ENCODE peak calls at places on chromosomes 6 and 20, in eight cellular contexts. E is WTC11; A is left cardiac atrium; B is activated naive CD4-positive, alpha-beta T cell treated with anti-CD3 and anti-CD28 coated beads, Interleukin-2, amount 50 U/mL, for 72 hours; Q is H9; S is activated CD4-positive, CD25-positive, alpha-beta regulatory T cell; T is stimulated activated naive CD8-positive, alpha-beta T cell treated with anti-CD3 and anti-CD28 coated beads, Interleukin-15, Interleukin-2, amounts not matched to agents 100 U/mL and 50 U/mL, for 24 hours; Z is heart right ventricle. G is an unnamed sample.

GRCh38 chr20:19602660-19603389 is 155.2 kb upstream of the RIN2 start:
- DNase-seq in Z (no peak), A (no peak), E (no peak), Q (no peak), T (no peak), B (no peak), S (no peak), G (no peak)

GRCh38 chr6:191487-192312 is 100.6 kb upstream of the DUSP22 start:
- DNase-seq in Q (no peak), T (no peak), S (no peak), E (no peak), A (no peak), Z (no peak), B (no peak), G (peak)

GRCh38 chr20:36967636-36968035 is 16.1 kb upstream of the SAMHD1 start:
- DNase-seq in B (no peak), Z (no peak), A (no peak), T (no peak), Q (no peak), E (no peak), S (no peak), G (no peak)

GRCh38 chr6:27795697-27796494 is 116.3 kb downstream of the OR2B2 start:
- DNase-seq in T (peak), A (no peak), B (no peak), Q (no peak), Z (no peak), S (peak), E (no peak), G (peak)

GRCh38 chr6:156946370-156946936 is 169.3 kb downstream of the ARID1B start:
- DNase-seq in Z (no peak), T (no peak), E (no peak), A (no peak), Q (no peak), S (no peak), B (no peak), G (no peak)

GRCh38 chr20:3797592-3798404 is 1.7 kb downstream of the CDC25B start:
- DNase-seq in T (peak), Q (no peak), Z (no peak), A (no peak), B (no peak), E (no peak), S (no peak), G (no peak)

GRCh38 chr20:24018796-24019195 is 30.2 kb upstream of the GGTLC1 start:
- DNase-seq in B (no peak), T (no peak), S (no peak), A (no peak), E (no peak), Z (no peak), Q (no peak), G (peak)

GRCh38 chr6:47033029-47033796 is 8.9 kb downstream of the ADGRF1 start:
- DNase-seq in T (no peak), A (no peak), S (no peak), Z (no peak), E (no peak), B (no peak), Q (no peak), G (no peak)

GRCh38 chr20:62590301-62591121 is 51.8 kb upstream of the SLCO4A1 start:
- DNase-seq in Q (no peak), E (no peak), Z (no peak), B (no peak), T (no peak), S (no peak), A (peak), G (no peak)

GRCh38 chr20:20450461-20451027 is 82.6 kb downstream of the INSM1 start:
- DNase-seq in A (no peak), Q (no peak), T (no peak), B (no peak), Z (peak), E (no peak), S (no peak), G (no peak)

GRCh38 chr20:63562461-63563185 is 8.7 kb downstream of the FNDC11 start:
- DNase-seq in T (no peak), A (no peak), S (no peak), B (no peak), E (no peak), Z (no peak), Q (no peak), G (no peak)

GRCh38 chr6:13194852-13195251 is 133.5 kb downstream of the TBC1D7 start:
- DNase-seq in Z (peak), Q (peak), E (peak), T (peak), S (no peak), B (no peak), A (peak), G (peak)

GRCh38 chr6:157561929-157562810 is 181.2 kb downstream of the ZDHHC14 start:
- DNase-seq in B (no peak), Z (no peak), A (no peak), T (no peak), Q (no peak), S (no peak), E (no peak), G (no peak)

GRCh38 chr6:120056085-120056484 is 706.5 kb upstream of the MAN1A1 start:
- DNase-seq in Z (no peak), B (no peak), A (no peak), T (no peak), E (peak), Q (peak), S (no peak), G (peak)

GRCh38 chr6:133764011-133764812 is 124.7 kb upstream of the TCF21 start:
- DNase-seq in T (no peak), A (no peak), Z (no peak), B (no peak), S (no peak), E (no peak), Q (no peak), G (no peak)

GRCh38 chr20:25389858-25390537 is 637 bp downstream of the ABHD12 start:
- DNase-seq in Z (peak), T (peak), Q (peak), E (peak), S (no peak), B (peak), A (peak), G (peak)

GRCh38 chr6:158744986-158745430 is 74.2 kb downstream of the EZR start:
- DNase-seq in S (no peak), B (no peak), A (no peak), Q (no peak), T (no peak), E (no peak), Z (no peak), G (no peak)

GRCh38 chr6:43096451-43097097 is 20.5 kb downstream of the PTK7 start:
- DNase-seq in T (no peak), B (no peak), S (no peak), E (peak), Z (no peak), Q (peak), A (no peak), G (peak)

GRCh38 chr6:138528986-138529385 is 29.7 kb upstream of the NHSL1 start:
- DNase-seq in Q (no peak), A (no peak), E (no peak), Z (no peak), T (no peak), S (no peak), B (no peak), G (no peak)

GRCh38 chr6:154411076-154411475 is 54.5 kb upstream of the IPCEF1 start:
- DNase-seq in S (no peak), A (no peak), Q (no peak), E (no peak), B (no peak), T (no peak), Z (no peak), G (no peak)

GRCh38 chr20:44909872-44910689 is at the start of gene PABPC1L:
- DNase-seq in A (peak), Q (peak), S (peak), Z (peak), B (peak), E (peak), T (peak), G (peak)

GRCh38 chr20:59207742-59208357 is 44.2 kb downstream of the ZNF831 start:
- DNase-seq in E (peak), Q (peak), T (peak), B (no peak), Z (peak), S (peak), A (peak), G (no peak)

GRCh38 chr6:136766274-136766673 is 26.0 kb downstream of the MAP3K5 start:
- DNase-seq in Q (no peak), Z (no peak), E (no peak), B (no peak), A (no peak), T (no peak), S (no peak), G (no peak)

GRCh38 chr6:46357591-46357990 is 133.7 kb downstream of the RCAN2 start:
- DNase-seq in S (no peak), Z (no peak), B (no peak), Q (no peak), E (no peak), A (no peak), T (no peak), G (no peak)

GRCh38 chr6:101539510-101540245 is 146.2 kb downstream of the GRIK2 start:
- DNase-seq in Q (no peak), E (no peak), A (no peak), S (no peak), Z (no peak), T (no peak), B (no peak), G (no peak)

GRCh38 chr6:41191569-41191968 is 9.4 kb downstream of the TREML2 start:
- DNase-seq in T (peak), Z (peak), E (peak), A (peak), S (peak), B (no peak), Q (peak), G (peak)

GRCh38 chr6:87907521-87907920 is 140.1 kb upstream of the SPACA1 start:
- DNase-seq in E (no peak), Z (no peak), A (no peak), Q (no peak), S (no peak), B (no peak), T (peak), G (no peak)

GRCh38 chr6:118542184-118542952 is 5.7 kb upstream of the PLN start:
- DNase-seq in B (no peak), T (no peak), Q (no peak), S (no peak), E (no peak), Z (no peak), A (no peak), G (no peak)

GRCh38 chr6:68633654-68634502 is 1.2 kb upstream of the ADGRB3 start:
- DNase-seq in B (no peak), E (no peak), A (no peak), Q (no peak), S (no peak), T (no peak), Z (no peak), G (no peak)